ENCODE peak calls at places on chromosomes 4 and X, in eight cellular contexts. N is left ventricle myocardium inferior, K is caudate nucleus, V is epithelial cell of esophagus, D is NCI-H82, T is transverse colon, L is CD14-positive monocyte, Z is sigmoid colon. O is an unnamed sample.

GRCh38 chr4:104896623-104897296 is 249.9 kb upstream of the TET2 start:
- DNase-seq in N (no peak), K (no peak), V (peak), D (peak), T (no peak), L (no peak), Z (no peak), O (no peak)

GRCh38 chr4:42282081-42282901 is 115.0 kb upstream of the SHISA3 start:
- DNase-seq in N (peak), K (no peak), V (peak), D (peak), T (no peak), L (no peak), Z (no peak), O (no peak)

GRCh38 chr4:165879581-165879980 is 6.5 kb downstream of the TLL1 start:
- DNase-seq in N (no peak), K (no peak), V (no peak), D (peak), T (no peak), L (no peak), Z (no peak), O (no peak)

GRCh38 chr4:6235012-6235411 is 34.6 kb upstream of the WFS1 start:
- DNase-seq in N (no peak), K (no peak), V (no peak), D (no peak), T (no peak), L (no peak), Z (peak), O (no peak)

GRCh38 chr4:38109896-38110295 is 149.7 kb downstream of the PTTG2 start:
- DNase-seq in N (no peak), K (no peak), V (no peak), D (no peak), T (no peak), L (no peak), Z (no peak), O (no peak)

GRCh38 chrX:10615931-10616780 is 4.2 kb downstream of the MID1 start:
- DNase-seq in N (no peak), K (no peak), V (peak), D (peak), T (peak), L (no peak), Z (peak), O (no peak)

GRCh38 chr4:153520871-153521329 is 54.7 kb downstream of the TMEM131L start:
- DNase-seq in N (no peak), K (no peak), V (no peak), D (no peak), T (no peak), L (no peak), Z (no peak), O (no peak)

GRCh38 chr4:76960014-76960413 is 10.5 kb downstream of the SEPTIN11 start:
- DNase-seq in N (no peak), K (no peak), V (no peak), D (no peak), T (no peak), L (no peak), Z (no peak), O (no peak)

GRCh38 chr4:144449623-144450022 is 196.3 kb upstream of the HHIP start:
- DNase-seq in N (peak), K (no peak), V (peak), D (no peak), T (no peak), L (no peak), Z (peak), O (no peak)

GRCh38 chrX:9458516-9459078 is 6.3 kb upstream of the TBL1X start:
- DNase-seq in N (no peak), K (no peak), V (no peak), D (peak), T (no peak), L (no peak), Z (no peak), O (no peak)

GRCh38 chr4:80128941-80129340 is 55.9 kb upstream of the ANTXR2 start:
- DNase-seq in N (no peak), K (no peak), V (no peak), D (no peak), T (no peak), L (no peak), Z (no peak), O (no peak)

GRCh38 chrX:155148724-155149537 is 67.3 kb upstream of the VBP1 start:
- DNase-seq in N (no peak), K (no peak), V (peak), D (peak), T (peak), L (no peak), Z (no peak), O (no peak)

GRCh38 chr4:136680271-136680670 is 852.0 kb downstream of the PCDH18 start:
- DNase-seq in N (no peak), K (no peak), V (peak), D (peak), T (no peak), L (no peak), Z (no peak), O (no peak)

GRCh38 chr4:114886761-114887160 is 226.7 kb downstream of the NDST4 start:
- DNase-seq in N (no peak), K (no peak), V (no peak), D (no peak), T (no peak), L (no peak), Z (no peak), O (no peak)